ENCODE peak calls at places on chromosomes 4 and X, in seven cellular contexts. Y is esophagus muscularis mucosa, N is transverse colon, Q is GM12878, U is uterus, G is right lobe of liver, I is NB4. S is an unnamed sample.

GRCh38 chr4:180057891-180058643 is 2185.1 kb upstream of the TENM3 start:
- DNase-seq in Y (no peak), N (peak), Q (no peak), U (no peak), G (peak), I (peak), S (no peak)

GRCh38 chr4:6085943-6086628 is 67.9 kb upstream of the C4orf50 start:
- DNase-seq in Y (no peak), N (no peak), Q (no peak), U (no peak), G (no peak), I (no peak), S (no peak)

GRCh38 chr4:15469402-15470148 is at the start of gene CC2D2A:
- DNase-seq in Y (peak), N (peak), Q (no peak), U (no peak), G (no peak), I (no peak), S (no peak)

GRCh38 chr4:69095301-69095731 is 958 bp upstream of the UGT2B7 start:
- DNase-seq in Y (no peak), N (no peak), Q (no peak), U (no peak), G (no peak), I (peak), S (no peak)

GRCh38 chr4:128590773-128591172 is 218.7 kb upstream of the JADE1 start:
- DNase-seq in Y (no peak), N (no peak), Q (no peak), U (peak), G (no peak), I (no peak), S (no peak)

GRCh38 chrX:34884693-34885277 is 57.8 kb upstream of the FAM47B start:
- DNase-seq in Y (no peak), N (no peak), Q (no peak), U (no peak), G (no peak), I (peak), S (no peak)

GRCh38 chrX:10050481-10050880 is 83.3 kb downstream of the CLDN34 start:
- DNase-seq in Y (no peak), N (no peak), Q (no peak), U (no peak), G (no peak), I (no peak), S (no peak)

GRCh38 chr4:13159041-13159620 is 325.0 kb downstream of the RAB28 start:
- DNase-seq in Y (no peak), N (no peak), Q (no peak), U (no peak), G (no peak), I (no peak), S (no peak)

GRCh38 chrX:53262918-53263394 is 18.4 kb downstream of the IQSEC2 start:
- DNase-seq in Y (no peak), N (no peak), Q (no peak), U (no peak), G (no peak), I (peak), S (no peak)

GRCh38 chrX:45479835-45480422 is 279.3 kb upstream of the DIPK2B start:
- DNase-seq in Y (no peak), N (no peak), Q (no peak), U (no peak), G (no peak), I (no peak), S (no peak)

GRCh38 chrX:71158603-71159002 is 14.0 kb downstream of the NLGN3 start:
- DNase-seq in Y (no peak), N (no peak), Q (no peak), U (no peak), G (no peak), I (no peak), S (no peak)

GRCh38 chrX:13254076-13254785 is 65.6 kb downstream of the ATXN3L start:
- DNase-seq in Y (no peak), N (peak), Q (peak), U (peak), G (no peak), I (peak), S (peak)

GRCh38 chr4:913280-913618 is 18.9 kb downstream of the GAK start:
- DNase-seq in Y (no peak), N (no peak), Q (no peak), U (no peak), G (peak), I (no peak), S (no peak)

GRCh38 chr4:1318488-1319213 is 28.4 kb upstream of the UVSSA start:
- DNase-seq in Y (no peak), N (no peak), Q (no peak), U (no peak), G (peak), I (no peak), S (peak)

GRCh38 chr4:53592128-53592527 is 842 bp upstream of the LNX1 start:
- DNase-seq in Y (peak), N (peak), Q (no peak), U (no peak), G (no peak), I (no peak), S (no peak)

GRCh38 chr4:84167579-84167978 is 331.5 kb downstream of the NKX6-1 start:
- DNase-seq in Y (no peak), N (no peak), Q (no peak), U (no peak), G (no peak), I (no peak), S (no peak)

GRCh38 chr4:37590016-37590415 is 96.2 kb downstream of the RELL1 start:
- DNase-seq in Y (no peak), N (no peak), Q (no peak), U (no peak), G (no peak), I (no peak), S (no peak)

GRCh38 chr4:84814100-84814750 is 152.3 kb downstream of the WDFY3 start:
- DNase-seq in Y (no peak), N (no peak), Q (no peak), U (peak), G (no peak), I (peak), S (peak)

GRCh38 chrX:73182502-73183114 is 32.0 kb downstream of the NAP1L2 start:
- DNase-seq in Y (no peak), N (no peak), Q (no peak), U (no peak), G (no peak), I (no peak), S (no peak)

GRCh38 chrX:44155126-44155525 is 181.9 kb upstream of the NDP start:
- DNase-seq in Y (no peak), N (no peak), Q (no peak), U (no peak), G (no peak), I (no peak), S (no peak)

DNA sequence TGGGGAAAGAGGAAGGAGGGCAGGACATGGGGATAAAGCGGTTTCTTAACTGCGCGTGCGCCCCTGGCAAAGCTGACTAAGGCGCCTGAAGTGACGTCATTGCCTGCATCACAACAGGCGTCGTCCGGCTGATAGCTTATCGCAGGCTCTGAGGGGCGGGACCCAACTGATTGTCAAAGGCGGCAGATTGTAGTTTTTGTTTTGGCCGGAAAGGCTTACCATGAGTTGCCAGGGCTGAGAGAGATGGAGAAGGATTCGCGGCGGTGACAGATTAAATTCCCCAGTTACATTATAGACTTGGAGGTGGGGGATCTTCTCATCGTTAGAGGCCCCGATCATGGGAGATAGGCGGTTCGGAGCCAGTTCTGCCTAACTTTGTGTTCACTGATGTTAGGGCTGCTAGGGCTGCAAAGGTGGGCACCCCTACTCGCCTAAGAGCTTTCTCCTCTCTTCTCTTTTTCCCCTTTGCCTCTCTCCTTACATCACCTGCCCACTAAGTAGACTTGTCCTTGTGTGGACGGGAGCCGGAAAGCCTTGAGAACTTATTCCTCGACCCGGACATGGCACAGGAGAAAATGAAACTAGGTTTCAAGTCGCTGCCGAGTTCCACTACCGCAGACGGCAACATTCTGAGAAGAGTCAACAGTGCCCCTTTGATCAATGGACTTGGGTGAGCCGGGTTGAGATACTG is 148.9 kb upstream of the PLAC1 start:
- DNase-seq in Y (peak), N (peak), Q (peak), U (peak), G (peak), I (peak), S (peak)
- TF ChIP-seq POLR2A in Y (no peak), N (peak), Q (peak), U (peak), G (peak), I (peak), S (peak)

GRCh38 chrX:49058794-49059193 is at the start of gene CCDC120:
- DNase-seq in Y (no peak), N (peak), Q (no peak), U (no peak), G (no peak), I (no peak), S (no peak)

GRCh38 chrX:49054073-49054762 is 4.6 kb upstream of the CCDC120 start:
- DNase-seq in Y (no peak), N (no peak), Q (no peak), U (no peak), G (no peak), I (no peak), S (no peak)

DNA sequence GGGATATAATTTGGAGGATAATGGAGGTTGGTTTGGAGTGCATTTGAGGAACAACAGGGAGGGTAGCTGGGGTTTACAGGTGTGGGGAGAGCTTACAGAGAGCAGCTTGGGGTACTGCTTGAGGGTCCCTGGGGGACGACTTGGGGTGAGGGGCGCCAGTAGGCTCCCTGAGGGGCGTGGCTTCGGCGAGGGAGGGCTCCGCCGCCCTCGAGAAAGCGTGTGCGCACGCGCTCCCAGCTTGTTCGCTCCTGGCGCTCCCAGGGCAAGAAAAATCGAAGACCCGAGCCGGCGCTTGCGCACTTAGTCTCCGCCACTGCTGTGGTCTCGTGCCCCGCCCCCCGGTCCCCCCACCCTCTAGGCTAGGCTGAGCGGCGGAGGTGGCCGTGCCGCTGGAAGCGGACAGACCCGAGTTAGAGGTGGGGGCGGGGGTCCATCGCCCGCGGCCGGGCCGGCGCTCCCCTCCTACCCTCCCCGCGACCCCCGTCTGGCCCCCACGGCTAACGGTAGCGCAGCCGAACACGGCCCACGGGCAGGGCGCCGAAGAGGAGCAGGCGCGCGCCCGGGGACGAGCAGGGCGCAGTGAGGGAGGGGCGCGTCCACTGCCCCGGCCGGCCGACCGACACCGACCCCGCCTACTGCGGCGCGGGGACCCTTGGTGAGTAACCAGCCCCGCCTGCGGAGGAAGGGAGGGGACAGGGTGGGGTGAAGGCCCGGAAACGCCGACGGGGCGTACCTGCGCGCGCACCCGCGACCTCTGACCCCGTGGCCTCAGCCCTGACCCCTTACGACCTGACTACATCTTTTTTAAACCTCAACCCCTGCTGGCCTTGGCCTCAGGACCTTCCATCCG is 5.4 kb upstream of the CCDC120 start:
- DNase-seq in Y (no peak), N (peak), Q (no peak), U (peak), G (no peak), I (no peak), S (peak)
- TF ChIP-seq POLR2A in Y (no peak), N (peak), Q (peak), U (peak), G (peak), I (no peak), S (no peak)

DNA sequence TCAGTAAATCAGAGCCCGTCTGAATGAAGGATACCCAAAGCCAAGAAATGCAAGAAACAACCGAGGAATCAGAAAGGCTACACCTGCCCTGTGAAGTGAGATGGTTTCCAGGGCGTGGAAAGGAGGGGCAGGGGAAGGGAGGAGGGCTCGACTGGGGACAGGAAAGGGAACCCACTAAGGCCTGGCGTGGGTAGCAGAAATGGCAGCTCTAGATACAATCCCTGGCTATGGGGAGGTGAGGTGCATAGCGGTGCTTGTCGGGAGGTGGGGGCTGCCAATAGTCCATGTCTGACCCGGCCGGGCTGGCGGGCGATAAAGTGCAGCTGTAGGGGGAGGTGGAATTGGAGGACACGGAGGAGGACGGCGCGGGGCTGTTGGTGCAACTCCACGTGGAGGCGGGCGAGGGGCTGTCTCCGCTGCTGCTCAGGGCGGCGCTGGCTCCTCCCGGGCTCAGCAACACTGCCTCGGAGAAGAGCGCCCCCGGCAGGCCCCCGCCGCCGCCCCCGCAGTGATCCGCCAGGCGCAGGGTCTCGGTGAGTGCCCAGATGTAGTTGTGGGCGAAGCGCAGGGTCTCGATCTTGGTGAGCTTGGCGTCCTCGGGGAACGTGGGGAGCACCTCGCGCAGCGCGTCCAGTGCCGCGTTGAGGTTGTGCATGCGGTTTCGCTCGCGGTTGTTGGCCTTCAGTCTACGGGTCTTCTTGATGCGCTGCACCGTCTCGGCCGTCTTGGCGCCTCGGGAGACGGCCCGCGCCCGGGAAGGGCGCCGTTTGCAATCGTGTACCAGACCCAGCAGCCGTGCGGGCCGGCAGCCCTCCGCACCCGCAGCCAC is 1.3 kb downstream of the NEUROG2 start:
- DNase-seq in Y (no peak), N (no peak), Q (no peak), U (no peak), G (no peak), I (no peak), S (peak)
- TF ChIP-seq POLR2A in Y (no peak), N (no peak), Q (no peak), U (no peak), G (no peak), I (no peak), S (no peak)

DNA sequence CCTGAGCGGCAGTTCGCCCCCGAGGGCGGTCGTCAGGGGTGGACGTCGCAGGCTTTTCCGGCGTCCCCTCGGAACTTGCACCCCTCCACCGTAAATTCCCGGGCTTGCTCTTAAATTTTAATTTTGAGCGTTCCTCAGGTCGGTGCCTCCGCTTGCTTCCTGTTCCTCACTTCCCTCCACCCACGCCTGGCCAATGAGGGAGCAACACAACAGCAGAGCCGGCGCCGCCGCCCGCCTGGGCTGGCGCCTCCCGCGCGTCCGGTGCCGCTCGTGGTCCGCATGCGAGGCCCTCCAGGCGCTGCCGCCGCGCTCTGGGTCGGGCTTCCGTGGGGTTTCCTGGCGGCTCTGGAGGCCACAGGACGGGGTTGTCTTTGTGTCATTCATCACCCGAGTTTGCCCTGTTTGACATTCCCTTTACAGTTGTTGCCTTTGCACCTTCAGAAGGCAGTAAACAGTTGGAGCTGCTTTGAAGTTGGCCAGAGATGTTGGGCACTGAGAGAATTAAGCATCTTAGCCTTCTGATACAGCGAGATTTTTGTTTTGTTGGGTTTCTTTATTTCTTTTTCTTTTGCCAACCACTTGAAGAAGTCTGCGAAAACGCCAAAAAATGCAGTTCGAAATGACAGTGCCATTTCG is 692 bp downstream of the SPCS3 start:
- DNase-seq in Y (peak), N (peak), Q (peak), U (peak), G (peak), I (peak), S (peak)
- TF ChIP-seq POLR2A in Y (no peak), N (no peak), Q (no peak), U (no peak), G (no peak), I (no peak), S (no peak)

DNA sequence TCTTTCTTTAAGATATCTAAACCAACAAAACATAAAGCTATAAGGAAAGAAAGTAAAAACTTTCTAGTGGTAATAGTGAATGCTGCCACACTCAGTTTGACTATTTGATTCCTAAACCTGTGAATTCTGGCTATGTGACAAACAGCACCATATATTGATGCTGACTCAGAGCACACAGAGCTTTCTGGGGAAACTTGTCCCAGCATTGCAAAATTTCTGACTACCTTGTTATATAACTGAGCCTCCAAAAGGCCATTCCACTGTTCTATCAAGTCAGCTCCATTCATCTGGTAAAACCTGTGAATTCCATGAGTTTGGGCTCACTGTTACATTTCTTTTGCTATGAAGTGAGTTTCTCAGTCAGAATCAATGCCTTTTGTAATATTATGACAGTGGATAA is 1229.7 kb downstream of the PCDH18 start:
- DNase-seq in Y (no peak), N (no peak), Q (no peak), U (no peak), G (no peak), I (no peak), S (no peak)
- TF ChIP-seq POLR2A in Y (no peak), N (no peak), Q (no peak), U (no peak), G (no peak), I (no peak), S (no peak)

GRCh38 chr4:186266699-186267467 is 894 bp downstream of the F11 start:
- DNase-seq in Y (no peak), N (no peak), Q (no peak), U (no peak), G (peak), I (no peak), S (no peak)
- TF ChIP-seq POLR2A in Y (no peak), N (no peak), Q (no peak), U (no peak), G (peak), I (no peak), S (no peak)

DNA sequence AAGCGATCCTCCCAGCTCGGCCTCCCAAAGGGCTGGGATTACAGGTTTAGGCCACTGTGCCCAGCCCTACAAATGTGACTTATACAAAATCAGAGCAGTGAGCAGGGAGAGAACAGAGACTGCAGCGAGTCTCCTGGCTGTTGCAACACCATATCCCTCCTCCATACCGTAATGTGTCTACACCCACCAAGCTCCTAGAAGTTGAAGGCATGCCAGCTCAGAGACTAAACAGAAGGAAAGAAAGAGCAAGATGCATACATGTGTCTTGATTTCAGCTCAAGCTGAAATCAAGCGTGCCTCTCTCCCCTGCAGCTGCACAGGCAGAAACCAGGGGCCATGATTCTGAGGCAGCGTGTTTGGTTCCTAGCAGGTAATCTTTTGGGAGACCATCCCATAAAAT is 34.7 kb downstream of the AFAP1 start:
- DNase-seq in Y (no peak), N (no peak), Q (no peak), U (peak), G (no peak), I (no peak), S (no peak)
- TF ChIP-seq POLR2A in Y (no peak), N (no peak), Q (no peak), U (no peak), G (no peak), I (no peak), S (no peak)

GRCh38 chr4:39865280-39865679 is 112.4 kb downstream of the PDS5A start:
- DNase-seq in Y (no peak), N (no peak), Q (no peak), U (no peak), G (no peak), I (no peak), S (no peak)
- TF ChIP-seq POLR2A in Y (no peak), N (no peak), Q (no peak), U (no peak), G (no peak), I (no peak), S (no peak)